ENCODE peak calls at places on chromosome 1, in four cellular contexts. T is HS-5, U is retina, Y is mesothelial cell of epicardium. E is an unnamed sample.

GRCh38 chr1:157966034-157966671 is 27.3 kb upstream of the KIRREL1 start:
- DNase-seq in Y (no peak), U (peak), T (no peak), E (no peak)

GRCh38 chr1:10796029-10796944 is at the start of gene CASZ1:
- DNase-seq in Y (peak), T (peak), U (peak), E (peak)

GRCh38 chr1:17538428-17539130 is 919 bp upstream of the ARHGEF10L start:
- DNase-seq in T (no peak), Y (peak), U (peak), E (peak)

GRCh38 chr1:234001817-234002216 is 97.3 kb downstream of the SLC35F3 start:
- DNase-seq in T (no peak), Y (no peak), U (no peak), E (no peak)

GRCh38 chr1:159664247-159664646 is 50.1 kb downstream of the CRP start:
- DNase-seq in U (no peak), Y (no peak), T (no peak), E (no peak)

GRCh38 chr1:22184892-22185612 is 42.2 kb upstream of the WNT4 start:
- DNase-seq in U (peak), Y (no peak), T (no peak), E (peak)

GRCh38 chr1:187413770-187414169 is 585.0 kb downstream of the PLA2G4A start:
- DNase-seq in Y (no peak), T (no peak), U (no peak), E (no peak)

GRCh38 chr1:14320986-14321385 is 277.5 kb upstream of the KAZN start:
- DNase-seq in Y (no peak), T (no peak), U (no peak), E (no peak)

GRCh38 chr1:245742891-245743290 is 588.1 kb downstream of the KIF26B start:
- DNase-seq in U (peak), Y (no peak), T (no peak), E (no peak)

GRCh38 chr1:36367067-36367466 is 18.7 kb downstream of the STK40 start:
- DNase-seq in T (no peak), Y (no peak), U (no peak), E (no peak)

GRCh38 chr1:10033359-10033845 is 644 bp downstream of the UBE4B start:
- DNase-seq in T (no peak), Y (no peak), U (no peak), E (peak)

GRCh38 chr1:229987953-229988352 is 79.1 kb upstream of the GALNT2 start:
- DNase-seq in U (no peak), Y (no peak), T (no peak), E (no peak)

GRCh38 chr1:209072481-209072880 is 511.0 kb upstream of the CAMK1G start:
- DNase-seq in T (peak), U (no peak), Y (no peak), E (no peak)

GRCh38 chr1:171252482-171252881 is 4.2 kb downstream of the FMO1 start:
- DNase-seq in Y (no peak), T (no peak), U (no peak), E (peak)

GRCh38 chr1:225318706-225319575 is 108.9 kb downstream of the LBR start:
- DNase-seq in T (no peak), U (peak), Y (no peak), E (peak)

GRCh38 chr1:46408356-46409062 is 14.4 kb downstream of the FAAH start:
- DNase-seq in Y (no peak), T (no peak), U (no peak), E (no peak)

GRCh38 chr1:221093903-221094865 is 214.9 kb downstream of the HLX start:
- DNase-seq in T (no peak), U (no peak), Y (no peak), E (no peak)

GRCh38 chr1:17648457-17649145 is 106.5 kb upstream of the ACTL8 start:
- DNase-seq in T (no peak), U (no peak), Y (no peak), E (peak)

GRCh38 chr1:233097546-233098254 is 147.3 kb downstream of the NTPCR start:
- DNase-seq in T (no peak), U (no peak), Y (no peak), E (no peak)

GRCh38 chr1:208431721-208432120 is 187.5 kb upstream of the PLXNA2 start:
- DNase-seq in T (peak), Y (no peak), U (no peak), E (no peak)

GRCh38 chr1:109530457-109531204 is 9.0 kb upstream of the GPR61 start:
- DNase-seq in U (no peak), Y (no peak), T (no peak), E (peak)

GRCh38 chr1:234781241-234782056 is 171.5 kb upstream of the IRF2BP2 start:
- DNase-seq in T (no peak), U (no peak), Y (no peak), E (no peak)

GRCh38 chr1:174680101-174680500 is 232.3 kb downstream of the GPR52 start:
- DNase-seq in U (no peak), T (no peak), Y (no peak), E (no peak)

GRCh38 chr1:115837762-115838421 is 3.0 kb downstream of the NHLH2 start:
- DNase-seq in T (no peak), U (peak), Y (no peak), E (no peak)

GRCh38 chr1:23624440-23624839 is 65.1 kb upstream of the ID3 start:
- DNase-seq in Y (no peak), U (no peak), T (no peak), E (no peak)

GRCh38 chr1:224894915-224895314 is 34.6 kb upstream of the DNAH14 start:
- DNase-seq in Y (no peak), T (no peak), U (no peak), E (no peak)

GRCh38 chr1:11784256-11784992 is 21.3 kb downstream of the MTHFR start:
- DNase-seq in T (no peak), U (no peak), Y (no peak), E (no peak)

GRCh38 chr1:11730429-11730861 is 5.5 kb upstream of the AGTRAP start:
- DNase-seq in U (no peak), Y (no peak), T (no peak), E (peak)

GRCh38 chr1:9111957-9112356 is 16.9 kb downstream of the GPR157 start:
- DNase-seq in U (no peak), Y (no peak), T (no peak), E (no peak)

GRCh38 chr1:158509471-158510161 is 37.6 kb downstream of the OR10R2 start:
- DNase-seq in T (no peak), U (no peak), Y (peak), E (no peak)

GRCh38 chr1:92274939-92275338 is 23.8 kb downstream of the GLMN start:
- DNase-seq in U (no peak), Y (no peak), T (no peak), E (no peak)

GRCh38 chr1:23556661-23557470 is 2.4 kb downstream of the ID3 start:
- DNase-seq in Y (no peak), U (no peak), T (no peak), E (peak)

GRCh38 chr1:35215346-35215745 is 22.4 kb upstream of the SFPQ start:
- DNase-seq in U (no peak), Y (no peak), T (no peak), E (no peak)

GRCh38 chr1:229231754-229232119 is 39.2 kb upstream of the RAB4A start:
- DNase-seq in Y (no peak), U (peak), T (no peak), E (no peak)

GRCh38 chr1:214031267-214031650 is 43.5 kb downstream of the PROX1 start:
- DNase-seq in T (no peak), Y (no peak), U (no peak), E (no peak)

E was measured in DMS79 treated with DMSO at 0.1 percent for 48 hours.